ENCODE peak calls at places on chromosomes 3 and 15, in nine cellular contexts. J, B, Z, M, C, K, O, T and H are unnamed samples.

GRCh38 chr3:42265059-42265991 is 660 bp downstream of the CCK start:
- DNase-seq in J (no peak), B (no peak), Z (no peak), M (no peak), C (no peak), K (no peak), O (no peak), T (no peak), H (no peak)

GRCh38 chr3:178318957-178319528 is 217.2 kb upstream of the KCNMB2 start:
- DNase-seq in J (no peak), B (no peak), Z (no peak), M (no peak), C (no peak), K (no peak), O (no peak), T (no peak), H (no peak)

GRCh38 chr3:11238880-11239279 is 33.3 kb upstream of the ATG7 start:
- DNase-seq in J (no peak), B (peak; percentile 94), Z (no peak), M (peak; percentile 67), C (no peak), K (peak; percentile 60), O (peak; percentile 77), T (no peak), H (no peak)

GRCh38 chr3:100775669-100776068 is 66.4 kb downstream of the TFG start:
- DNase-seq in J (no peak), B (no peak), Z (no peak), M (no peak), C (no peak), K (no peak), O (no peak), T (no peak), H (no peak)

GRCh38 chr3:129859272-129859671 is 34.2 kb downstream of the TMCC1 start:
- DNase-seq in J (no peak), B (no peak), Z (no peak), M (no peak), C (no peak), K (no peak), O (no peak), T (no peak), H (no peak)

GRCh38 chr3:62722344-62722743 is 152.9 kb downstream of the CADPS start:
- DNase-seq in J (no peak), B (no peak), Z (no peak), M (no peak), C (no peak), K (no peak), O (no peak), T (no peak), H (no peak)

GRCh38 chr3:189967254-189967865 is 153.3 kb downstream of the P3H2 start:
- DNase-seq in J (no peak), B (peak; percentile 77), Z (no peak), M (peak; percentile 57), C (no peak), K (peak; percentile 62), O (no peak), T (no peak), H (peak; percentile 26)

GRCh38 chr3:126349611-126350501 is 7.4 kb downstream of the KLF15 start:
- DNase-seq in J (peak; percentile 21), B (no peak), Z (peak; percentile 17), M (no peak), C (no peak), K (no peak), O (no peak), T (no peak), H (no peak)

GRCh38 chr15:82183121-82184031 is 79.2 kb downstream of the EFL1 start:
- DNase-seq in J (no peak), B (peak; percentile 97), Z (no peak), M (no peak), C (no peak), K (no peak), O (no peak), T (no peak), H (no peak)

GRCh38 chr3:62614527-62614926 is 241.2 kb upstream of the FEZF2 start:
- DNase-seq in J (no peak), B (no peak), Z (no peak), M (no peak), C (no peak), K (no peak), O (no peak), T (no peak), H (no peak)